ENCODE peak calls at places on chromosome X, in eight cellular contexts. Y is right lobe of liver, O is astrocyte, X is adrenal gland, F is lung, W is WTC11, Z is dorsolateral prefrontal cortex, J is OCI-LY7. P is an unnamed sample.

GRCh38 chrX:154791467-154791866 is 13.8 kb downstream of the MPP1 start:
- DNase-seq in O (no peak), Z (no peak), W (no peak), J (no peak), Y (no peak), X (no peak), F (no peak), P (no peak)

GRCh38 chrX:63428348-63428747 is 77.2 kb upstream of the SPIN4 start:
- DNase-seq in Y (no peak), F (no peak), Z (no peak), O (peak; percentile 4), X (no peak), J (no peak), W (no peak), P (no peak)

GRCh38 chrX:109840585-109840984 is 107.5 kb upstream of the ACSL4 start:
- DNase-seq in W (no peak), O (peak; percentile 95), J (no peak), F (peak; percentile 38), X (peak; percentile 70), Y (no peak), Z (no peak), P (no peak)

GRCh38 chrX:15471016-15471415 is 22.1 kb downstream of the PIR start:
- DNase-seq in X (peak; percentile 67), Z (peak; percentile 59), W (peak; percentile 47), Y (peak; percentile 44), O (peak; percentile 49), F (peak; percentile 71), J (peak; percentile 50), P (no peak)

GRCh38 chrX:150200820-150201287 is 162.3 kb upstream of the MAMLD1 start:
- DNase-seq in X (peak; percentile 91), J (no peak), W (no peak), F (peak; percentile 48), Y (no peak), Z (no peak), O (peak; percentile 97), P (peak; percentile 37)

GRCh38 chrX:101430457-101431078 is 22.5 kb downstream of the HNRNPH2 start:
- DNase-seq in Y (no peak), X (no peak), F (no peak), O (peak; percentile 55), Z (no peak), J (no peak), W (no peak), P (no peak)

GRCh38 chrX:19046343-19047215 is 62.7 kb upstream of the PHKA2 start:
- DNase-seq in O (peak; percentile 31), Y (no peak), X (no peak), F (no peak), J (no peak), W (no peak), Z (no peak), P (no peak)

GRCh38 chrX:49901068-49901467 is 21.3 kb upstream of the CLCN5 start:
- DNase-seq in Z (no peak), F (no peak), J (no peak), Y (no peak), W (no peak), X (no peak), O (no peak), P (no peak)

GRCh38 chrX:53711446-53711845 is 24.9 kb upstream of the HUWE1 start:
- DNase-seq in O (no peak), X (no peak), W (no peak), Z (no peak), Y (no peak), F (no peak), J (no peak), P (no peak)

GRCh38 chrX:21975827-21976226 is 35.3 kb downstream of the SMS start:
- DNase-seq in F (no peak), O (peak; percentile 58), X (no peak), Y (no peak), W (no peak), J (no peak), Z (no peak), P (no peak)

GRCh38 chrX:107207089-107207488 is 678 bp downstream of the DNAAF6 start:
- DNase-seq in O (no peak), F (no peak), Y (no peak), Z (no peak), W (no peak), X (no peak), J (no peak), P (no peak)

GRCh38 chrX:31199770-31200114 is 127.9 kb upstream of the FTHL17 start:
- DNase-seq in F (no peak), Z (no peak), J (no peak), O (no peak), Y (no peak), W (no peak), X (no peak), P (no peak)

GRCh38 chrX:130110379-130111219 is at the start of gene ELF4:
- DNase-seq in F (no peak), W (peak; percentile 17), Y (no peak), X (peak; percentile 32), J (peak; percentile 64), O (no peak), Z (no peak), P (no peak)

GRCh38 chrX:79095441-79096338 is 48.8 kb upstream of the GPR174 start:
- DNase-seq in J (no peak), Y (no peak), W (no peak), Z (no peak), F (no peak), X (no peak), O (no peak), P (no peak)

GRCh38 chrX:46551494-46552128 is 6.4 kb upstream of the ZNF674 start:
- DNase-seq in Y (no peak), J (no peak), W (peak; percentile 28), O (peak; percentile 77), F (no peak), X (no peak), Z (no peak), P (no peak)

GRCh38 chrX:48560681-48561080 is 13.6 kb upstream of the RBM3 start:
- DNase-seq in Y (no peak), X (no peak), F (no peak), J (no peak), O (no peak), W (no peak), Z (no peak), P (no peak)

GRCh38 chrX:130529531-130529930 is 127.7 kb downstream of the RBMX2 start:
- DNase-seq in Y (no peak), X (no peak), O (no peak), F (no peak), W (no peak), J (no peak), Z (no peak), P (no peak)

GRCh38 chrX:57528670-57529255 is 63.0 kb upstream of the ZXDB start:
- DNase-seq in O (no peak), Z (no peak), Y (no peak), W (peak; percentile 33), J (peak; percentile 11), X (no peak), F (no peak), P (no peak)

GRCh38 chrX:45765281-45765680 is 564.6 kb upstream of the DIPK2B start:
- DNase-seq in X (no peak), F (no peak), Z (no peak), J (no peak), O (no peak), W (no peak), Y (no peak), P (no peak)

GRCh38 chrX:150446995-150447394 is 83.9 kb downstream of the MAMLD1 start:
- DNase-seq in J (no peak), F (peak; percentile 13), W (no peak), O (peak; percentile 37), X (no peak), Z (no peak), Y (no peak), P (no peak)

GRCh38 chrX:47573334-47574095 is 8.7 kb upstream of the TIMP1 start:
- DNase-seq in X (peak; percentile 41), W (peak; percentile 81), J (no peak), Y (no peak), O (peak; percentile 58), F (no peak), Z (no peak), P (no peak)

GRCh38 chrX:106168107-106168506 is at the start of gene PWWP3B:
- DNase-seq in Y (no peak), Z (peak; percentile 44), F (no peak), X (no peak), J (no peak), O (peak; percentile 15), W (peak; percentile 36), P (no peak)

GRCh38 chrX:130025256-130025655 is 42.8 kb downstream of the BCORL1 start:
- DNase-seq in W (peak; percentile 55), J (peak; percentile 1), Y (no peak), F (no peak), X (no peak), Z (no peak), O (no peak), P (no peak)

GRCh38 chrX:73262991-73263390 is 48.3 kb upstream of the NAP1L2 start:
- DNase-seq in O (no peak), F (no peak), Z (no peak), Y (no peak), X (no peak), J (peak; percentile 4), W (no peak), P (no peak)
- TF ChIP-seq CTCF in O (no peak), F (no peak), Z (no peak), Y (peak; percentile 25), X (no peak), J (peak; percentile 48), W (no peak), P (peak; percentile 49)

DNA sequence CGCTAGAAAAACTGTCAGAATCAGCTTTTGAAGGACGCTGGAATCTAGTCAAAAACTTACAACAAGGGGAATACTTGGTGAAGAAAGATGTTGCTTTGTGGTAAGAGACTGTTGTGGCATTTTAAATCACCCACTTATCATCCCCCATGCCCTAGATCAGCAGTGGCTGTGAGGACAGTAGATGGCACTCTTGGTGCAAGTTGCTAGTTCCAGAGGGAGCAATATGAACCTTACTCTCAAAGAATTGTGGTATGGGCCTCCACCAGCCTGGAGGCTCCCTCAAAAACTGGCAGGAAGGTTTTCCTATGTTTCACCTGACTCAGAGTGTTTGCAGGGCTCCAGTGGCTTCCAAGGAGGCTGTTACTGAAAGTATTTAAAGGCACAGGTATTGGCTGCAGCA is 37.7 kb upstream of the SLC16A2 start:
- DNase-seq in J (peak; percentile 3), Y (peak; percentile 46), W (peak; percentile 32), Z (no peak), F (peak; percentile 30), X (peak; percentile 53), O (peak; percentile 40), P (no peak)
- TF ChIP-seq CTCF in J (peak; percentile 24), Y (peak; percentile 53), W (no peak), Z (peak; percentile 41), F (peak; percentile 19), X (peak; percentile 58), O (peak; percentile 48), P (peak; percentile 59)

GRCh38 chrX:39839371-39839770 is 258.4 kb downstream of the BCOR start:
- DNase-seq in X (no peak), W (peak; percentile 34), O (no peak), F (no peak), Y (no peak), J (no peak), Z (no peak), P (no peak)
- TF ChIP-seq CTCF in X (no peak), W (no peak), O (no peak), F (no peak), Y (no peak), J (peak; percentile 44), Z (no peak), P (no peak)

GRCh38 chrX:80879143-80879542 is 69.5 kb upstream of the BRWD3 start:
- DNase-seq in W (no peak), F (no peak), J (no peak), Y (peak; percentile 54), X (no peak), O (no peak), Z (no peak), P (no peak)

GRCh38 chrX:80879916-80880315 is 70.2 kb upstream of the BRWD3 start:
- DNase-seq in W (no peak), F (no peak), J (no peak), Z (no peak), X (no peak), Y (no peak), O (no peak), P (no peak)

GRCh38 chrX:80876877-80877276 is 67.2 kb upstream of the BRWD3 start:
- DNase-seq in W (no peak), F (no peak), O (peak; percentile 6), J (peak; percentile 55), Y (no peak), Z (no peak), X (no peak), P (no peak)
- TF ChIP-seq CTCF in W (no peak), F (no peak), O (peak; percentile 22), J (peak; percentile 77), Y (peak; percentile 61), Z (peak; percentile 42), X (peak; percentile 47), P (peak; percentile 74)

P was measured in type B pancreatic cell.